ENCODE peak calls at places on chromosomes 6 and 20, in six cellular contexts. W, X, D, J, N and E are unnamed samples.
A peak's percentile ranks its signal among the peaks of the same experiment; 100 is the strongest.

GRCh38 chr6:36306365-36306764 is 30.3 kb downstream of the BNIP5 start:
- DNase-seq in W (no peak), X (no peak), D (no peak), J (no peak), N (no peak), E (no peak)

GRCh38 chr6:1479095-1479494 is 89.7 kb downstream of the FOXF2 start:
- DNase-seq in W (no peak), X (peak; percentile 5), D (no peak), J (no peak), N (peak; percentile 92), E (no peak)

GRCh38 chr6:20953019-20953418 is 418.8 kb downstream of the CDKAL1 start:
- DNase-seq in W (no peak), X (no peak), D (no peak), J (no peak), N (no peak), E (no peak)

GRCh38 chr6:25014806-25015560 is 79.2 kb upstream of the RIPOR2 start:
- DNase-seq in W (no peak), X (no peak), D (peak; percentile 70), J (no peak), N (peak; percentile 80), E (peak; percentile 88)

GRCh38 chr6:37239950-37240713 is 17.4 kb upstream of the TBC1D22B start:
- DNase-seq in W (peak; percentile 85), X (peak; percentile 90), D (peak; percentile 97), J (no peak), N (peak; percentile 99), E (peak; percentile 97)

GRCh38 chr6:71486466-71486865 is 197.9 kb downstream of the OGFRL1 start:
- DNase-seq in W (no peak), X (no peak), D (no peak), J (no peak), N (peak; percentile 75), E (no peak)

GRCh38 chr20:51616060-51616459 is 73.5 kb upstream of the NFATC2 start:
- DNase-seq in W (no peak), X (peak; percentile 30), D (no peak), J (no peak), N (no peak), E (no peak)

GRCh38 chr20:49037962-49038387 is 8.1 kb upstream of the CSE1L start:
- DNase-seq in W (no peak), X (no peak), D (peak; percentile 21), J (peak; percentile 20), N (peak; percentile 29), E (no peak)

GRCh38 chr20:50278684-50279531 is 88.3 kb downstream of the CEBPB start:
- DNase-seq in W (peak; percentile 84), X (no peak), D (peak; percentile 90), J (peak; percentile 73), N (no peak), E (peak; percentile 66)

GRCh38 chr6:50820590-50821234 is 2.0 kb downstream of the TFAP2B start:
- DNase-seq in W (no peak), X (peak; percentile 42), D (no peak), J (no peak), N (no peak), E (no peak)

GRCh38 chr6:105402090-105402980 is 547 bp downstream of the PREP start:
- DNase-seq in W (peak; percentile 17), X (peak; percentile 7), D (no peak), J (peak; percentile 90), N (peak; percentile 47), E (no peak)

GRCh38 chr6:146369866-146370265 is 173.8 kb upstream of the RAB32 start:
- DNase-seq in W (no peak), X (no peak), D (no peak), J (no peak), N (no peak), E (no peak)

GRCh38 chr6:67880939-67881705 is 754.0 kb upstream of the ADGRB3 start:
- DNase-seq in W (no peak), X (peak; percentile 5), D (no peak), J (no peak), N (peak; percentile 78), E (no peak)

DNA sequence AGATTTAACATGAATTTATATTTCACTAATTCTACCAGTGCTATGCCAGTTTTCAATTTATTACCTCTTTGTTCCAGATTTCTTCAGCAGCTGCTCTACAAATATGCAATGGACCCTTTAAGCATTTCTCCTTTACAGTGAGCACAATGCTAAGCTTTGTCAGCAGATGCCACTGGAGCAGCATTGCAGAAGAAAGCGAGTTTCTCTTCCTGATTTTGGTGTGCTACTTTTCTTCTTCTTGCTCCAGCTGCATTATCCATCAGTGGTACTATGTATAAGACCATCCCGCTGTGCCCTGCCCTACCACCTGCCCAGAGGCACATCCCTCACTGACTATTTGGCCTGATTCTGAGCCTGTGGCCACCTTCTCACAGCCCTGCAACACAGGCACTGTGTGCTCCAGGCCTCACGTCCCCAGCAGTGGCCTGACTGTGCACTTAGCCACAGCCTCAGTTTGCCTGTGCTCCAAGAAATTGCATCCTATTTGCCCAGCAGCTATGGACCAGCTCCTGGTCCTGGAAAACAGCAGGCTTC is 84.1 kb downstream of the TNFAIP3 start:
- DNase-seq in W (no peak), X (no peak), D (no peak), J (no peak), N (no peak), E (no peak)
- H3K4me1 ChIP-seq in W (no peaks in the 10 kb centered on the region), X (no peaks in the 10 kb centered on the region), D (no peaks in the 10 kb centered on the region), J (no peaks in the 10 kb centered on the region), N (no peaks in the 10 kb centered on the region), E (no peaks in the 10 kb centered on the region)

GRCh38 chr20:53656653-53657288 is 63.1 kb upstream of the ZNF217 start:
- DNase-seq in W (no peak), X (peak; percentile 39), D (no peak), J (no peak), N (peak; percentile 81), E (no peak)

GRCh38 chr20:53652090-53652858 is 58.6 kb upstream of the ZNF217 start:
- DNase-seq in W (no peak), X (no peak), D (no peak), J (no peak), N (no peak), E (no peak)

GRCh38 chr20:53654932-53655674 is 61.5 kb upstream of the ZNF217 start:
- DNase-seq in W (no peak), X (peak; percentile 33), D (no peak), J (no peak), N (no peak), E (no peak)

GRCh38 chr20:53655909-53656652 is 62.4 kb upstream of the ZNF217 start:
- DNase-seq in W (no peak), X (peak; percentile 49), D (no peak), J (no peak), N (peak; percentile 62), E (no peak)

DNA sequence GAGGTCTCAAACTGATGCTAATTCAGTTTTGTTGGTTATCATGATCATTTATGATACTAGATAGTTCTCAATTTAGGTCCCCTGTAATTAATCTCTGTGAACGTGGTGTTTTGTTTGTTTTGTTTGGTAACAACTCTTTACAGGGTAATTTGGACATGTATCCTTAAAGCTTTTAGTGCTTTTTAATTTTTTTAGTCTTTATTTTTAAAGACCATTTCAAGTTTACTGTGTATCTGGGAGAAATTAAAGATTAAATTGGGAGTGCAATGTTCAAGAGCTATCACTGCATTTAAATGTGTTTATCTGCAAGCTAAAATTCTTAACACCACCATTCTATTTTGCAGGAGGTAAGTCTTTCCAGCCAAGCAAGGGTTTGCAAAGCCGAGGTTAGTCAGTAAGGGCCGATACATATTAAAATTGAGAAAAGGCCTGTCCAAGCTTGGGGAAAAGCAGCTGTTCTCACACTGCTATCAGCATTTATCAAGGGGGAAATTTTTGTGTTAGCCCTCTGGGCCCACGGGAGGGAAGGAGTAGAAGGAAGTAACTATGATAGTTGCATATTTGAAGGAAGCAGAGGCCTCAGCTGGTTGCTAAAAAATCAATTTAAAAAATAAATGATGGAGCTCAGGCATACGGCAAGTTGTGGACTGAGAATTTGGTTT is 59.4 kb upstream of the ZNF217 start:
- DNase-seq in W (no peak), X (no peak), D (no peak), J (no peak), N (no peak), E (no peak)
- H3K4me1 ChIP-seq in W (peaks cover 35% of the 10 kb centered on the region), X (peaks cover 22% of the 10 kb centered on the region), D (peaks cover 23% of the 10 kb centered on the region), J (no peaks in the 10 kb centered on the region), N (peaks cover 18% of the 10 kb centered on the region), E (no peaks in the 10 kb centered on the region)

GRCh38 chr20:35316086-35316485 is 23.9 kb upstream of the FAM83C start:
- DNase-seq in W (no peak), X (peak; percentile 31), D (no peak), J (no peak), N (no peak), E (no peak)

GRCh38 chr20:35312348-35312747 is 20.1 kb upstream of the FAM83C start:
- DNase-seq in W (no peak), X (peak; percentile 98), D (no peak), J (no peak), N (peak; percentile 96), E (no peak)

GRCh38 chr20:35315199-35316020 is 23.2 kb upstream of the FAM83C start:
- DNase-seq in W (no peak), X (no peak), D (no peak), J (no peak), N (no peak), E (no peak)

GRCh38 chr20:35317416-35317815 is 25.2 kb upstream of the FAM83C start:
- DNase-seq in W (no peak), X (no peak), D (no peak), J (no peak), N (peak; percentile 40), E (no peak)

DNA sequence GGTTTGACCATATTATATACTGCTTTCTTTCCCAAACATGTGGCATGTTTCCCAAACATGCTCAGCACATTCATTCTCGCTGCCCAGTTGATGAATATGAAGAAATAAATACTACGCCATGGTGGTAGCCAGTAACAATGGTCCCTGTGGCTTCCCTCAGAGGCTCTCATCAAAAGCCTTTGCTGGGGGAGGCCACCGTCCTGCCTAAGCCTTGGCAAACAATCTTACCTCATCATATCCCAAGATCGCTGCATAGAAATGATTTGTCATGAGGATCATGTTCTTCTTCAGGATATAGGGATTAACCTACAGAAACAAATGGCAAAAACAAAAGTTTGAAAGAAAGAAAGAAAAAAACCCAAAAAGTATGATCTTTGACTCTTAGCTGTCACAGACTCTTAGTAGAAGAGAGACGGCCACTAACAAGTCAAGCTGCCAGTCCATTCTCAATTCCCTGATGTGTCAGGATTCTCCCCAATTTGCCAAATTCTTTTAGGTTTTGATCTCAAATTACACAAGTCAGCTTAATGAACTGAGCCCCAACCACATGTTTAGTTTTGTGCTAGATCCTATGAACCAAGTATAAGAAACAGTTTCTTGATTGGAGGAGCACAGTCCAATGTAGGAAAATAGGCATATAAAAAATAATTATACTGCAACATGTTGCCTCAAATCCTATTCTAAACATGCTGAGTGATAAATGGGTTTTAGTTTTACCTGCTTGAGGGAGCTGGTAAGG is 22.4 kb upstream of the FAM83C start:
- DNase-seq in W (no peak), X (no peak), D (no peak), J (no peak), N (peak; percentile 66), E (no peak)
- H3K4me1 ChIP-seq in W (peaks cover 9% of the 10 kb centered on the region), X (peaks cover 80% of the 10 kb centered on the region), D (peaks cover 11% of the 10 kb centered on the region), J (no peaks in the 10 kb centered on the region), N (peaks cover 50% of the 10 kb centered on the region), E (peaks cover 3% of the 10 kb centered on the region)

GRCh38 chr6:137491478-137491877 is 2.7 kb downstream of the OLIG3 start:
- DNase-seq in W (no peak), X (no peak), D (no peak), J (no peak), N (no peak), E (no peak)

GRCh38 chr6:137492289-137492688 is 1.9 kb downstream of the OLIG3 start:
- DNase-seq in W (no peak), X (no peak), D (no peak), J (no peak), N (no peak), E (no peak)

GRCh38 chr6:137489410-137490371 is 4.5 kb downstream of the OLIG3 start:
- DNase-seq in W (no peak), X (no peak), D (no peak), J (peak; percentile 73), N (no peak), E (no peak)

GRCh38 chr6:137490506-137490905 is 3.7 kb downstream of the OLIG3 start:
- DNase-seq in W (no peak), X (no peak), D (no peak), J (peak; percentile 45), N (no peak), E (no peak)

GRCh38 chr6:137490961-137491360 is 3.2 kb downstream of the OLIG3 start:
- DNase-seq in W (no peak), X (no peak), D (no peak), J (peak; percentile 58), N (no peak), E (no peak)
- H3K4me1 ChIP-seq in W (peaks cover 23% of the 10 kb centered on the region), X (no peaks in the 10 kb centered on the region), D (peaks cover 44% of the 10 kb centered on the region), J (peaks cover 7% of the 10 kb centered on the region), N (no peaks in the 10 kb centered on the region), E (no peaks in the 10 kb centered on the region)